ENCODE peak calls at places on chromosomes 13 and 19, in six cellular contexts. T is cardiac muscle cell, N is Panc1, F is heart right ventricle, M is psoas muscle, G is progenitor cell of endocrine pancreas. R is an unnamed sample.

GRCh38 chr19:49567722-49568454 is 12.5 kb downstream of the NOSIP start:
- DNase-seq in T (peak), N (no peak), F (no peak), M (no peak), G (no peak), R (no peak)

GRCh38 chr19:342801-343421 is 1.7 kb downstream of the MIER2 start:
- DNase-seq in T (peak), N (no peak), F (peak), M (no peak), G (no peak), R (no peak)

GRCh38 chr13:74575729-74576125 is 441.5 kb upstream of the KLF12 start:
- DNase-seq in T (peak), N (no peak), F (peak), M (peak), G (peak), R (peak)

GRCh38 chr19:18995804-18996241 is 37.5 kb downstream of the SUGP2 start:
- DNase-seq in T (peak), N (no peak), F (peak), M (no peak), G (no peak), R (peak)

GRCh38 chr13:90519157-90519556 is 828.3 kb upstream of the MIR17HG start:
- DNase-seq in T (no peak), N (no peak), F (no peak), M (no peak), G (no peak), R (no peak)

GRCh38 chr13:23639672-23640275 is 69.6 kb downstream of the TNFRSF19 start:
- DNase-seq in T (no peak), N (no peak), F (no peak), M (no peak), G (no peak), R (no peak)

GRCh38 chr19:15495151-15495550 is 13.2 kb upstream of the CYP4F22 start:
- DNase-seq in T (no peak), N (no peak), F (no peak), M (no peak), G (no peak), R (no peak)

GRCh38 chr13:94549241-94550029 is 46.5 kb downstream of the TGDS start:
- DNase-seq in T (peak), N (peak), F (peak), M (peak), G (peak), R (peak)

GRCh38 chr13:18978447-18978846 is 203.2 kb downstream of the TUBA3C start:
- DNase-seq in T (no peak), N (no peak), F (no peak), M (no peak), G (no peak), R (no peak)

GRCh38 chr13:77986699-77987098 is 68.1 kb upstream of the EDNRB start:
- DNase-seq in T (no peak), N (no peak), F (no peak), M (no peak), G (no peak), R (no peak)

GRCh38 chr13:51811920-51812328 is 8.0 kb upstream of the DHRS12 start:
- DNase-seq in T (no peak), N (no peak), F (no peak), M (no peak), G (no peak), R (peak)

GRCh38 chr13:81326913-81327312 is 986.0 kb upstream of the SPRY2 start:
- DNase-seq in T (no peak), N (no peak), F (no peak), M (no peak), G (no peak), R (no peak)

GRCh38 chr19:49642488-49643035 is 553 bp downstream of the SCAF1 start:
- DNase-seq in T (no peak), N (no peak), F (no peak), M (peak), G (no peak), R (no peak)

GRCh38 chr19:4506449-4507149 is 11.7 kb downstream of the PLIN4 start:
- DNase-seq in T (peak), N (no peak), F (no peak), M (no peak), G (no peak), R (no peak)

GRCh38 chr13:105059786-105060185 is 1475.7 kb downstream of the EFNB2 start:
- DNase-seq in T (no peak), N (no peak), F (no peak), M (no peak), G (no peak), R (no peak)

GRCh38 chr19:16548956-16549355 is 6.7 kb upstream of the CHERP start:
- DNase-seq in T (no peak), N (no peak), F (no peak), M (no peak), G (no peak), R (no peak)

DNA sequence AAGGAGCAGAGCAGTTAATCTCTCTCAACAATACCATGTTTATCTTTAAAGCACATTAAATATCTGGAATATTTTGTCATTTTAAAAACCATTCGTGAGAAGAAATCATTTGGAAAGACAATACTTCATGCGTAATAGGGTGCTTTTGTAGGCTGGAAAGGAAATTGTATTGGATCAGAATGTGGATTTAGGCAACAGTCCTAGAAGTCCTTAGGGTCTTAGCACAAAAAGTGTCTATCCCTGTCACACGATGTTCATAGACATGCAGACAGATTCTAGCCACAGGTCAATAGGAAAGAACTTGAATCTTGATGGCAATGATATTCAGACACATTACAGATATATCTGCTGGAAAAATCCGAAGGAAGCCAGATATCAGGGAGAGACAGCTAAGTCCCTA is 156.0 kb downstream of the KCTD12 start:
- DNase-seq in T (no peak), N (no peak), F (no peak), M (no peak), G (no peak), R (no peak)
- TF ChIP-seq CTCF in T (no peak), N (no peak), F (no peak), M (no peak), G (no peak), R (no peak)

GRCh38 chr19:13057744-13058143 is 44.9 kb downstream of the LYL1 start:
- DNase-seq in T (peak), N (no peak), F (no peak), M (no peak), G (no peak), R (no peak)

GRCh38 chr19:13060233-13060963 is 42.3 kb downstream of the LYL1 start:
- DNase-seq in T (peak), N (no peak), F (peak), M (no peak), G (peak), R (no peak)

GRCh38 chr19:13060964-13061927 is 41.4 kb downstream of the LYL1 start:
- DNase-seq in T (peak), N (peak), F (peak), M (peak), G (peak), R (peak)

GRCh38 chr19:13057147-13057572 is 45.5 kb downstream of the LYL1 start:
- DNase-seq in T (no peak), N (no peak), F (no peak), M (no peak), G (no peak), R (no peak)

DNA sequence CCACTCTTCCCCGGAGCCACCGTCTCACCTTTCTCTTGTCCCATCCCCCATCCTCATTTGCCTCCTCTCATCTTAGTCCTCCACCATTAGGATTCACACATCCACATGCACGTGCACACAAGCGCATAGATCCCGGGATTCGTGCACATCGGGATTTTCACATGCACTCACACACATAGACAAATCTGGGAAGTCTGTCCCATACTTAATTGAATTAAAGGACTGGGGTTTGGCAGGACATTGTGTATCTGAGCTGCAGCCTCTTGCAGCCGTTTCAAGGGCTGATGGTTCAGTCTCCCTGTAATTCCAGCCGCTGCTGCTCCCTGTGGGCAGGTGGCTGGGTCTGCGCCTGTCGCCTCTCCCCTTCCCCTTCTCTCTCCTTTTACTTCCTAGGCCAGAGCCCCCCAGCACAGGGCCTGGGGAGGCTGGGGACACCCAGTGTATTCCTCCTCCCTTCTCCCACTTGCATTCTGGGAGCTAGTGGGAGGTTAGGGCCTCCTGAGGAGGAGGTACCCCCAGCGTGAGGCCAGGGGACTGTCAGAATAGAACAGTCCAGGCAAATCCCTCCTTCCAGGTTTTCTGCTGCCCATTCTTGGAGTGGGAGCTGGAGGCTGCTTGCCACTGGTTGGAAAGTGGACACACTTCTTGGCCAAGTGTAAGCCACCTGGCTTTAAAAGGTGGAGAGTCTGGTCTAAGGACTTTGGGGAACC is 43.6 kb downstream of the LYL1 start:
- DNase-seq in T (no peak), N (no peak), F (no peak), M (no peak), G (no peak), R (no peak)
- TF ChIP-seq CTCF in T (peak), N (no peak), F (no peak), M (no peak), G (no peak), R (no peak)

GRCh38 chr19:8323781-8324185 is 2.5 kb downstream of the RPS28 start:
- DNase-seq in T (no peak), N (no peak), F (no peak), M (peak), G (no peak), R (no peak)

GRCh38 chr19:8325454-8325853 is 4.2 kb downstream of the RPS28 start:
- DNase-seq in T (no peak), N (no peak), F (no peak), M (peak), G (no peak), R (no peak)

GRCh38 chr19:8322638-8322997 is 1.3 kb downstream of the RPS28 start:
- DNase-seq in T (no peak), N (no peak), F (no peak), M (no peak), G (no peak), R (no peak)

GRCh38 chr19:8321760-8322637 is 703 bp downstream of the RPS28 start:
- DNase-seq in T (no peak), N (no peak), F (no peak), M (no peak), G (no peak), R (no peak)

GRCh38 chr19:8324186-8325050 is 3.1 kb downstream of the RPS28 start:
- DNase-seq in T (no peak), N (no peak), F (peak), M (peak), G (no peak), R (no peak)
- TF ChIP-seq CTCF in T (no peak), N (no peak), F (no peak), M (no peak), G (no peak), R (no peak)

DNA sequence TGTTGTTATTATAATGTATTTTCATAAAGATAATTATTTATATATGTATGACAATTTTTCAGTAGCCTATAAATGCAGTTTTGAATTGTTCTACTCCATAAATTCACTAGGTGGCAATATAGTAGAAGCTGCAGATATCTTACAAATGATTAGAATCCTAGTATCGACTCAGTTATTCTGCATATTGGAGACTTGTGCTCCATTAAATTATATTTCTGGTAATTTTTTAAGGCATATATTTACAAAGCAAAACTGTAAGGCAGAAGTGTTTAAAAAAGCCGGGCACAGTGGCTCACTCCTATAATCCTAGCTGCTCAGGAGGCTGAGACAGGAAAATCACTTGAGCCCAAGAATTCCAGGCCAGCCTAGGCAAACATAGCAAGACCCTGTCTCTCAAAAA is 58.7 kb downstream of the DPY19L3 start:
- DNase-seq in T (peak), N (peak), F (no peak), M (no peak), G (no peak), R (no peak)
- TF ChIP-seq CTCF in T (peak), N (peak), F (no peak), M (peak), G (peak), R (peak)

GRCh38 chr13:59178344-59178743 is 985.4 kb downstream of the DIAPH3 start:
- DNase-seq in T (peak), N (no peak), F (no peak), M (no peak), G (no peak), R (no peak)
- TF ChIP-seq CTCF in T (peak), N (peak), F (no peak), M (no peak), G (no peak), R (no peak)

GRCh38 chr19:2231621-2232221 is 4.4 kb downstream of the PLEKHJ1 start:
- DNase-seq in T (no peak), N (no peak), F (no peak), M (no peak), G (no peak), R (peak)
- TF ChIP-seq CTCF in T (no peak), N (peak), F (no peak), M (peak), G (no peak), R (no peak)

GRCh38 chr19:44575116-44575700 is 38.2 kb upstream of the IGSF23 start:
- DNase-seq in T (no peak), N (no peak), F (no peak), M (no peak), G (no peak), R (no peak)

GRCh38 chr19:44574201-44574950 is 39.0 kb upstream of the IGSF23 start:
- DNase-seq in T (no peak), N (no peak), F (no peak), M (no peak), G (no peak), R (no peak)

GRCh38 chr19:44577566-44577874 is 35.8 kb upstream of the IGSF23 start:
- DNase-seq in T (no peak), N (no peak), F (no peak), M (no peak), G (no peak), R (no peak)

GRCh38 chr19:44579663-44580365 is 33.5 kb upstream of the IGSF23 start:
- DNase-seq in T (no peak), N (no peak), F (no peak), M (no peak), G (no peak), R (no peak)

GRCh38 chr19:44576843-44577565 is 36.4 kb upstream of the IGSF23 start:
- DNase-seq in T (no peak), N (no peak), F (no peak), M (no peak), G (no peak), R (no peak)
- TF ChIP-seq CTCF in T (peak), N (peak), F (peak), M (peak), G (peak), R (peak)

R was measured in glutamatergic neuron.